ENCODE peak calls at places on chromosomes 5 and 9, in six cellular contexts. G, K, C, L, W and N are unnamed samples.

GRCh38 chr9:129697956-129698757 is 32.7 kb downstream of the PRRX2 start:
- DNase-seq in G (peak), K (no peak), C (no peak), L (no peak), W (no peak), N (no peak)

GRCh38 chr5:94901071-94901979 is 282.9 kb downstream of the SLF1 start:
- DNase-seq in G (no peak), K (peak), C (no peak), L (no peak), W (no peak), N (no peak)

GRCh38 chr9:15999422-16000339 is 446.8 kb downstream of the CCDC171 start:
- DNase-seq in G (peak), K (no peak), C (no peak), L (no peak), W (peak), N (no peak)

GRCh38 chr9:95511232-95511951 is 5.4 kb downstream of the PTCH1 start:
- DNase-seq in G (no peak), K (no peak), C (peak), L (peak), W (no peak), N (peak)

GRCh38 chr9:655875-656274 is 185.6 kb upstream of the DMRT1 start:
- DNase-seq in G (no peak), K (no peak), C (no peak), L (no peak), W (no peak), N (no peak)

GRCh38 chr5:13188393-13188792 is 756.1 kb downstream of the DNAH5 start:
- DNase-seq in G (no peak), K (no peak), C (no peak), L (no peak), W (no peak), N (no peak)

GRCh38 chr9:124835026-124835501 is 18.2 kb upstream of the WDR38 start:
- DNase-seq in G (peak), K (no peak), C (peak), L (no peak), W (no peak), N (peak)

GRCh38 chr5:107155667-107156066 is 515.1 kb downstream of the EFNA5 start:
- DNase-seq in G (no peak), K (no peak), C (no peak), L (no peak), W (no peak), N (no peak)

GRCh38 chr5:13403351-13403750 is 541.1 kb downstream of the DNAH5 start:
- DNase-seq in G (no peak), K (no peak), C (no peak), L (no peak), W (no peak), N (no peak)

GRCh38 chr5:107542831-107543231 is 127.9 kb downstream of the EFNA5 start:
- DNase-seq in G (no peak), K (no peak), C (no peak), L (no peak), W (no peak), N (peak)

GRCh38 chr5:178474562-178475184 is 115.5 kb downstream of the COL23A1 start:
- DNase-seq in G (no peak), K (no peak), C (no peak), L (no peak), W (no peak), N (no peak)

GRCh38 chr5:119387900-119388618 is 32.2 kb downstream of the TNFAIP8 start:
- DNase-seq in G (no peak), K (no peak), C (no peak), L (no peak), W (no peak), N (peak)
- TF ChIP-seq YY1 in G (no peak), K (no peak), C (no peak), L (no peak), W (no peak), N (no peak)

GRCh38 chr9:137411670-137412380 is 11.1 kb downstream of the EXD3 start:
- DNase-seq in G (no peak), K (peak), C (peak), L (no peak), W (peak), N (no peak)
- TF ChIP-seq SIN3A in G (no peak), K (no peak), C (no peak), L (no peak), W (no peak), N (no peak)

DNA sequence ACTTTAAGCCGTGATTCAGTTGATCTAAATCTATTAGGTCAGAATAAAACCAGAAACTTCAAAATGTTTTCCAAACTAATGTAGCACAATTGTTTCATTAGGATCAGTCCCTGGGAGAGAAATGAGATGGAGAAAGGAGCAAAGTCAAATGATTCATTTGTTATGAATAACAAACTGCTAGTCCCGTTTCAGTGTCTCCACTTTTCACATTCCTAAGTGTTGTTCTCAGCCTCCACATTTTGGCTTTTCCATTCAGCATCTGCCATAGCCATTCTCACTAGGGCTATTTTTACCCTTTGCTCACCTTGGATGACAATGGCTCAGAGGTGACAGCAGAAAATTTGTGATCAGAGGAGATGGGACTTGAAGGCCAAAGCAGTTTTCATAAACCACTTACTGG is 314.1 kb upstream of the KIF2A start:
- DNase-seq in G (no peak), K (no peak), C (no peak), L (no peak), W (no peak), N (no peak)
- TF ChIP-seq YY1 in G (no peak), K (no peak), C (no peak), L (no peak), W (no peak), N (no peak)

GRCh38 chr5:177314376-177315342 is 3.0 kb upstream of the MXD3 start:
- DNase-seq in G (no peak), K (no peak), C (no peak), L (no peak), W (no peak), N (no peak)

GRCh38 chr5:177311361-177311722 is 356 bp downstream of the MXD3 start:
- DNase-seq in G (peak), K (no peak), C (no peak), L (no peak), W (no peak), N (no peak)

GRCh38 chr5:177311723-177312648 is at the start of gene MXD3:
- DNase-seq in G (peak), K (peak), C (peak), L (peak), W (peak), N (peak)

GRCh38 chr5:177313561-177314259 is 2.0 kb upstream of the MXD3 start:
- DNase-seq in G (no peak), K (no peak), C (no peak), L (no peak), W (no peak), N (no peak)

GRCh38 chr5:177312649-177313181 is 1.0 kb upstream of the MXD3 start:
- DNase-seq in G (peak), K (no peak), C (peak), L (no peak), W (peak), N (peak)
- TF ChIP-seq SIN3A in G (no peak), K (peak), C (peak), L (peak), W (no peak), N (no peak)

DNA sequence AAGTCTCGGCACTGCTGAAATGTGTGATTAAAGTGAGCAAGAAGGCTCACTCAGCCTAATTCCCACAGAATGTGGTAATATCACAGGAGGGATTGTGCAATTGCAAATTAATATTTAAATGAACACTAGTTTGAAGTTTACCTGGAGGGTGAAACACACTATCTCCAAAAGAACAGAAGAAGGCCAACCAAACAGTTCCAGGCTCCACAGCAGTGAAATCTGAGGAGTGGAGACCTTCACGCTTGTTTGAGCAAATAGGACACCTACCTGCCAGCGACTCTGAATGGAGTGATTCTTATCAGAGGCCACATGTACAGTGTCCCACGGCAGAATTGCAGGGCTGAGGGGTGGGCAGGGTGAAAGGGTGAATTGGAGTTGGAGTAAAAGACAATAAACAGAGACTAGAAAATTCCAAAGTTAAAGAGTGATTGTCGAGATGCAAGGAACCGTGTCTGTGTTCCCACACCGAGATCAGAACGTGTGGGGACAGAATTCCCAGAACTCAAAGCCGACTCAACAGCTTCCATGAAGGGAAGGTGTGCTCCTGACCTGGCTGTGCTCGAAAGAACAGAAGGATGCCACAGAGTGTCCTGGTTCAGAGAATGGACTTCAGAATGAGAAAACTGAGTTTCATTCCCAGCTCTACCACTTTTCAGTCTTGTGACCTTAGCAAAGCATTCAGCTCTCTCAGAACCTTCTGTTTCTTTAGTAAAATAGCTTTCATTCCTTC is 420.2 kb upstream of the SLC30A5 start:
- DNase-seq in G (no peak), K (no peak), C (no peak), L (no peak), W (no peak), N (peak)
- TF ChIP-seq YY1 in G (no peak), K (no peak), C (no peak), L (no peak), W (no peak), N (no peak)

GRCh38 chr5:168408561-168409321 is 77.5 kb upstream of the RARS1 start:
- DNase-seq in G (no peak), K (no peak), C (no peak), L (no peak), W (no peak), N (no peak)

GRCh38 chr5:168413062-168413461 is 73.2 kb upstream of the RARS1 start:
- DNase-seq in G (no peak), K (no peak), C (no peak), L (no peak), W (peak), N (no peak)

GRCh38 chr5:168411871-168412270 is 74.4 kb upstream of the RARS1 start:
- DNase-seq in G (no peak), K (no peak), C (no peak), L (no peak), W (no peak), N (no peak)

GRCh38 chr5:168407222-168407621 is 79.0 kb upstream of the RARS1 start:
- DNase-seq in G (no peak), K (no peak), C (no peak), L (no peak), W (no peak), N (no peak)

DNA sequence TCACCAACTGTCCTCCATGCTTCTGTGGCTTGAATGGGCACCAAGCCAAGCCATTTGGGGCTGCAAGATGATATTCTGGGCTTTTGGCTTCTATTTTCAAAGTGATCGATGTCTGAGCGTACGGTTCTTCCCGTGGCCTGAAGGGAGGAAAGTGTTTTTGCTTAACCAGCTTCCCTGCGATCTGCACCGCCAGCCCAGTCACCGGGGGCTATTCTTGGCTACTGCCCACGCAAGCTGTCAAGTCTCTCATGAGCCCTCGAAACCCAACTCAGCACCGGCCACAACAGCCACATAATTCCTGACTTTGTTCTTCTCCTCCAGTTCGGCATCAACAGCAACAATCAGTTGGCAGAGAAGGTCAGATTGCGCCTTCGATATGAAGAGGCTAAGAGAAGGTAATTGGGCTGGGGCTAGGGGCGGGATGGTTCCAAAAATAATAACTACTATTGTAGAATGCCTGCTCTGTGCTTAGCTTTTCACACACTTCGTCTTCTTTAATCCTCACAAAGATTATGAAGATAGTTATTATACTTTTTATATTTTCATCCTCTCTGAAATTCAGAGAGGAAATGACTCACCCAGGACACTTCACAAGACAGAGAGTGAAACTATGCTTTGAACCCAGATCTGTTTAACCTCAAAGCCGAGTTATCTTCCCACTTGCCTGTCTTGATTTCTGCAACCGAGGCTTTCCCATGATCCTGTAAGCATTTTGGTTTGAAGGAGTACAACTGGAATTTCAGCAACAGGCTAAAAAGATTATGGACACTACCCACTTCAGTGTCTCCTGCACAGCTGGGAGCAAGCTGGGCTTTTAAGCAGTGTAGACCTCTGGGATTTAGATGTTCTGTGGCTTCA is 76.4 kb upstream of the RARS1 start:
- DNase-seq in G (no peak), K (peak), C (no peak), L (no peak), W (peak), N (no peak)
- TF ChIP-seq SIN3A in G (peak), K (no peak), C (no peak), L (no peak), W (peak), N (no peak)

DNA sequence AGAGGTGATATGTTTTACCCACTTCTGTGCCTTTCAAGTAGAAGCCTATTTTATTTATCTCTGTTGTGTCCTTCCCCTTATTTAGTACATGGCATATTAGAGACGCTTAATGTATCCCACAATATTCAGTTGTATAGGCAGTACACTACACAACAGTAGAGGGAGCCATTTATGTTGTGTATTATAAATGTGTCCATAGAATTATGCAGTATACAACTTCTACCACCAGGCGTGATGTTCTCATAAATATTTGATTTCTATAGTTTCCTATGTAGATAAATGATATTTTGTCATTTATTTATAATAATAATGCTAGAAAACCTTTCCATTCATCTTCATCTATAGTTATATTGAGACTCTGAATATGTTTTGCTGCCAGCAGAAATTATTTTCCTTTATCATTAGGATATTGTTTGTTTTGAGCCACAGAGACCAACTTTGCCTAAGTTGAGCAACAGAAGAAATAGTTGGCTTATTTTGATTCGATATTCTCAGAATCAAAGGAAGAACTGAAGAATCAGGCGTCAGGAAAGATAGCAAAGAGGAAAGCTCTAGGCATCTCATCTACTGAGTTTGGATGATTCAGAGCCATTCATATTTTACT is 81.7 kb downstream of the ADAMTS19 start:
- DNase-seq in G (no peak), K (no peak), C (no peak), L (no peak), W (peak), N (peak)
- TF ChIP-seq YY1 in G (no peak), K (no peak), C (no peak), L (no peak), W (no peak), N (no peak)

GRCh38 chr5:150129813-150130492 is 25.7 kb downstream of the PDGFRB start:
- DNase-seq in G (peak), K (no peak), C (peak), L (peak), W (peak), N (peak)
- TF ChIP-seq SIN3A in G (peak), K (no peak), C (no peak), L (no peak), W (no peak), N (no peak)

GRCh38 chr9:119588874-119589560 is 219.8 kb upstream of the BRINP1 start:
- DNase-seq in G (no peak), K (no peak), C (no peak), L (no peak), W (no peak), N (no peak)
- TF ChIP-seq YY1 in G (no peak), K (no peak), C (no peak), L (no peak), W (no peak), N (no peak)